ENCODE peak calls at places on chromosome 19, in four cellular contexts. B, P, Y and M are unnamed samples.

GRCh38 chr19:49340865-49341718 is 5.9 kb downstream of the CD37 start:
- DNase-seq in B (no peak), P (no peak), Y (no peak), M (no peak)

GRCh38 chr19:49413348-49413747 is 9.9 kb downstream of the PTH2 start:
- DNase-seq in B (no peak), P (no peak), Y (no peak), M (no peak)

GRCh38 chr19:44113784-44114390 is 688 bp downstream of the ZNF225 start:
- DNase-seq in B (peak), P (no peak), Y (no peak), M (no peak)

GRCh38 chr19:38361633-38362075 is 12.7 kb upstream of the PSMD8 start:
- DNase-seq in B (peak), P (peak), Y (no peak), M (peak)

GRCh38 chr19:10747674-10748073 is 29.8 kb downstream of the DNM2 start:
- DNase-seq in B (no peak), P (no peak), Y (no peak), M (no peak)

GRCh38 chr19:41753936-41754529 is 1.3 kb upstream of the CEACAM6 start:
- DNase-seq in B (peak), P (peak), Y (no peak), M (no peak)

GRCh38 chr19:32068805-32069204 is 276.6 kb upstream of the ZNF507 start:
- DNase-seq in B (no peak), P (no peak), Y (no peak), M (no peak)

GRCh38 chr19:46744005-46744691 is 1.7 kb upstream of the FKRP start:
- DNase-seq in B (no peak), P (no peak), Y (no peak), M (no peak)

GRCh38 chr19:49423278-49423984 is at the start of gene PTH2:
- DNase-seq in B (no peak), P (no peak), Y (no peak), M (no peak)

GRCh38 chr19:501646-502045 is 5.4 kb downstream of the MADCAM1 start:
- DNase-seq in B (no peak), P (no peak), Y (no peak), M (no peak)

GRCh38 chr19:12580180-12580694 is 29.0 kb upstream of the ZNF564 start:
- DNase-seq in B (no peak), P (no peak), Y (peak), M (no peak)

GRCh38 chr19:41978470-41978869 is 15.6 kb downstream of the ATP1A3 start:
- DNase-seq in B (no peak), P (no peak), Y (no peak), M (no peak)

GRCh38 chr19:3270908-3271307 is 46.4 kb downstream of the CELF5 start:
- DNase-seq in B (no peak), P (peak), Y (peak), M (peak)

GRCh38 chr19:30225615-30226463 is 146.3 kb upstream of the ZNF536 start:
- DNase-seq in B (no peak), P (no peak), Y (no peak), M (no peak)

GRCh38 chr19:32372726-32373613 is 27.6 kb downstream of the ZNF507 start:
- DNase-seq in B (no peak), P (no peak), Y (peak), M (no peak)

GRCh38 chr19:42693760-42694350 is 46.4 kb downstream of the PSG3 start:
- DNase-seq in B (peak), P (no peak), Y (peak), M (no peak)